ENCODE peak calls at places on chromosomes 13 and 19, in six cellular contexts. U, S, A, V, K and H are unnamed samples.

GRCh38 chr19:29837448-29837961 is 25.7 kb downstream of the CCNE1 start:
- ATAC-seq in U (no peak), S (no peak), A (no peak), V (no peak), K (no peak), H (no peak)

GRCh38 chr13:109271555-109271954 is 514.8 kb downstream of the IRS2 start:
- ATAC-seq in U (no peak), S (peak; percentile 23), A (no peak), V (no peak), K (no peak), H (no peak)

GRCh38 chr19:55441692-55442321 is 1.3 kb downstream of the SHISA7 start:
- ATAC-seq in U (no peak), S (peak; percentile 72), A (no peak), V (no peak), K (no peak), H (no peak)

GRCh38 chr13:28355822-28356371 is 139.0 kb downstream of the FLT1 start:
- ATAC-seq in U (no peak), S (no peak), A (peak; percentile 7), V (no peak), K (peak; percentile 78), H (no peak)

GRCh38 chr19:45507864-45508680 is 793 bp downstream of the VASP start:
- ATAC-seq in U (no peak), S (peak; percentile 15), A (peak; percentile 25), V (no peak), K (peak; percentile 3), H (no peak)

GRCh38 chr13:45456196-45456972 is 8.4 kb upstream of the COG3 start:
- ATAC-seq in U (no peak), S (no peak), A (no peak), V (no peak), K (peak; percentile 98), H (no peak)

GRCh38 chr19:55041627-55042343 is 3.7 kb upstream of the GP6 start:
- ATAC-seq in U (peak; percentile 86), S (no peak), A (peak; percentile 14), V (no peak), K (no peak), H (no peak)

GRCh38 chr13:107554355-107554905 is 660.9 kb downstream of the LIG4 start:
- ATAC-seq in U (no peak), S (no peak), A (no peak), V (no peak), K (peak; percentile 40), H (no peak)

GRCh38 chr13:83867708-83868107 is 14.6 kb downstream of the SLITRK1 start:
- ATAC-seq in U (no peak), S (no peak), A (no peak), V (no peak), K (no peak), H (no peak)

GRCh38 chr13:52125547-52125946 is 3.3 kb downstream of the NEK5 start:
- ATAC-seq in U (no peak), S (no peak), A (no peak), V (no peak), K (no peak), H (no peak)

GRCh38 chr13:52130641-52131040 is 1.8 kb upstream of the NEK5 start:
- ATAC-seq in U (no peak), S (no peak), A (no peak), V (no peak), K (no peak), H (no peak)

GRCh38 chr13:52127783-52128702 is 830 bp downstream of the NEK5 start:
- ATAC-seq in U (peak; percentile 87), S (peak; percentile 77), A (peak; percentile 90), V (peak; percentile 83), K (peak; percentile 70), H (peak; percentile 71)

GRCh38 chr13:52128714-52129700 is at the start of gene NEK5:
- ATAC-seq in U (peak; percentile 93), S (peak; percentile 88), A (peak; percentile 86), V (peak; percentile 85), K (peak; percentile 93), H (peak; percentile 85)

GRCh38 chr13:52127378-52127777 is 1.5 kb downstream of the NEK5 start:
- ATAC-seq in U (no peak), S (peak; percentile 13), A (peak; percentile 6), V (no peak), K (peak; percentile 4), H (peak; percentile 15)
- H3K27ac ChIP-seq in U (no peak overlapping the region), S (no peak overlapping the region), A (no peak overlapping the region), V (peak overlapping the region; percentile 4), K (no peak overlapping the region), H (peak overlapping the region; percentile 63)

GRCh38 chr19:10142701-10143375 is 23.1 kb upstream of the EIF3G start:
- ATAC-seq in U (peak; percentile 33), S (no peak), A (no peak), V (no peak), K (no peak), H (no peak)
- H3K36me3 ChIP-seq in U (peaks cover 41% of the 10 kb centered on the region), S (peaks cover 81% of the 10 kb centered on the region), A (peaks cover 99% of the 10 kb centered on the region), V (peaks cover 32% of the 10 kb centered on the region), K (peaks cover 80% of the 10 kb centered on the region), H (peaks cover 100% of the 10 kb centered on the region)

GRCh38 chr19:36605101-36605838 is at the start of gene ZNF382:
- ATAC-seq in U (peak; percentile 94), S (no peak), A (peak; percentile 96), V (peak; percentile 79), K (peak; percentile 96), H (peak; percentile 89)
- TF ChIP-seq POLR2A in U (peak; percentile 30), S (no peak), A (peak; percentile 46), V (peak; percentile 70), K (no peak), H (peak; percentile 41)

GRCh38 chr13:64672751-64673150 is 2557.4 kb downstream of the PCDH9 start:
- ATAC-seq in U (no peak), S (no peak), A (no peak), V (no peak), K (no peak), H (no peak)

GRCh38 chr13:64680739-64681138 is 2549.4 kb downstream of the PCDH9 start:
- ATAC-seq in U (no peak), S (no peak), A (no peak), V (no peak), K (no peak), H (no peak)

GRCh38 chr13:64675256-64675892 is 2554.8 kb downstream of the PCDH9 start:
- ATAC-seq in U (no peak), S (no peak), A (no peak), V (no peak), K (peak; percentile 95), H (no peak)
- H3K27ac ChIP-seq in U (no peak overlapping the region), S (no peak overlapping the region), A (no peak overlapping the region), V (no peak overlapping the region), K (no peak overlapping the region), H (no peak overlapping the region)

GRCh38 chr13:113823771-113824170 is 40.1 kb downstream of the GAS6 start:
- ATAC-seq in U (no peak), S (no peak), A (no peak), V (no peak), K (no peak), H (no peak)
- H3K36me3 ChIP-seq in U (no peaks in the 10 kb centered on the region), S (peaks cover 21% of the 10 kb centered on the region), A (peaks cover 64% of the 10 kb centered on the region), V (peaks cover 11% of the 10 kb centered on the region), K (peaks cover 56% of the 10 kb centered on the region), H (no peaks in the 10 kb centered on the region)

DNA sequence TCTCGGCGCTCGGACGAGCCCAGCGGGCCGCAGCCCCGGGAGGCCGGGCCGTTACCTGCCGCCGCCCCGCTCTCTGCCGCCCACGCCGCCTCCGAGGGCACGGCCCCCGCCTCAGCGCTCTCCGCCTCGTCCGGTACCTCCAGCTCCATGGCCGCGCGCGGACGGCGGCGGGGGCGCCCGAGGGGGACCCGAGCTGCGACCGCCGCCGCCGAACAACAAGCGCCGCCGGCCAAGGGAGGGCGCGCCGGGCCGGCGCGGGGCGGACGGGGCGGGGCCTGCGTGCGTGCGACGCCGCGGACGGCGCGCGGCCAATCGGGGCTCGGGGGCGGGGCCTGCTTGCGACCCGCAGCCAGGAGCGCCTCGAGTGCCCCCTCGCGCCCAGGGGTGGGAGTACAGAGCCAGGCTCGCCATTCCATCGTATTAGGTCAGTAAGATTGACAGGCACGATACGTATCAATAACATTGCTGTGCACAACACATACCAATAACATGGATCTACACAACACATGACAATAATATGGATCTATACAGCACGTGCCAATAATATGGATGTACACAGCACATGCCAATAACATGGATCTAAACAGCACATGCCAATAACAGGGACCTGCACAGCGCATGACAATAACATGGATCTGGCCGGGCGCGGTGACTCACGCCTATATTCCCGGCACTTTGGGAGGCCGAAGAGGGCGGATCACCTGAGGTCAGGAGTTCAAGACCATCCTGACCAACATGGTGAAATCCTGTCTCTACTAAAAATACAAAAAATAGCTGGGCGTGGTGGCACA is at the start of gene PIP5K1C:
- ATAC-seq in U (peak; percentile 100), S (peak; percentile 91), A (peak; percentile 84), V (peak; percentile 96), K (peak; percentile 97), H (peak; percentile 91)
- TF ChIP-seq POLR2A in U (peak; percentile 64), S (no peak), A (no peak), V (no peak), K (peak; percentile 39), H (peak; percentile 78)